ENCODE peak calls at places on chromosomes 3 and 15, in seven cellular contexts. Q is RWPE2, W is A549, M is astrocyte of the spinal cord, O is ovary, I is mucosa of descending colon, S is heart right ventricle. B is an unnamed sample.

GRCh38 chr3:187120324-187120723 is 19.0 kb downstream of the RPL39L start:
- DNase-seq in O (no peak), M (no peak), S (no peak), I (no peak), Q (no peak), W (no peak), B (no peak)

GRCh38 chr15:77418341-77419049 is 1.4 kb downstream of the PEAK1 start:
- DNase-seq in W (peak; percentile 21), S (no peak), I (no peak), M (peak; percentile 51), O (no peak), Q (no peak), B (no peak)

GRCh38 chr3:121601212-121601812 is 8.1 kb downstream of the FBXO40 start:
- DNase-seq in O (no peak), I (no peak), Q (no peak), M (no peak), W (no peak), S (no peak), B (no peak)

GRCh38 chr3:127589600-127590281 is 792 bp downstream of the TPRA1 start:
- DNase-seq in I (peak; percentile 71), Q (no peak), O (peak; percentile 69), M (peak; percentile 31), S (peak; percentile 57), W (no peak), B (no peak)

GRCh38 chr3:22263042-22263441 is 512.0 kb upstream of the ZNF385D start:
- DNase-seq in I (no peak), M (peak; percentile 52), W (no peak), S (no peak), Q (peak; percentile 28), O (no peak), B (no peak)

GRCh38 chr15:28191832-28192231 is 92.7 kb upstream of the OCA2 start:
- DNase-seq in Q (no peak), S (peak; percentile 54), I (peak; percentile 43), W (no peak), M (peak; percentile 85), O (peak; percentile 79), B (peak; percentile 10)

GRCh38 chr3:120057626-120058025 is 36.6 kb downstream of the GSK3B start:
- DNase-seq in I (no peak), O (no peak), W (no peak), M (no peak), Q (no peak), S (no peak), B (no peak)

GRCh38 chr3:189267981-189268613 is 96.3 kb downstream of the TPRG1 start:
- DNase-seq in Q (peak; percentile 89), O (no peak), W (peak; percentile 15), I (no peak), S (no peak), M (peak; percentile 19), B (peak; percentile 37)

GRCh38 chr3:61562810-61563613 is 1.6 kb downstream of the PTPRG start:
- DNase-seq in O (peak; percentile 66), W (peak; percentile 7), M (peak; percentile 37), I (peak; percentile 56), S (peak; percentile 41), Q (no peak), B (no peak)

GRCh38 chr15:70093481-70094309 is 4.0 kb downstream of the TLE3 start:
- DNase-seq in Q (no peak), O (no peak), W (no peak), M (peak; percentile 41), S (no peak), I (peak; percentile 57), B (peak; percentile 79)

GRCh38 chr15:70096975-70097336 is 761 bp downstream of the TLE3 start:
- DNase-seq in O (peak; percentile 72), I (no peak), Q (no peak), M (no peak), S (peak; percentile 35), W (peak; percentile 40), B (no peak)

GRCh38 chr15:70094690-70095311 is 2.9 kb downstream of the TLE3 start:
- DNase-seq in S (no peak), O (no peak), I (no peak), W (no peak), M (no peak), Q (no peak), B (no peak)

GRCh38 chr15:70096215-70096974 is 1.3 kb downstream of the TLE3 start:
- DNase-seq in M (peak; percentile 58), S (peak; percentile 41), W (peak; percentile 73), I (peak; percentile 77), O (peak; percentile 79), Q (no peak), B (peak; percentile 87)

DNA sequence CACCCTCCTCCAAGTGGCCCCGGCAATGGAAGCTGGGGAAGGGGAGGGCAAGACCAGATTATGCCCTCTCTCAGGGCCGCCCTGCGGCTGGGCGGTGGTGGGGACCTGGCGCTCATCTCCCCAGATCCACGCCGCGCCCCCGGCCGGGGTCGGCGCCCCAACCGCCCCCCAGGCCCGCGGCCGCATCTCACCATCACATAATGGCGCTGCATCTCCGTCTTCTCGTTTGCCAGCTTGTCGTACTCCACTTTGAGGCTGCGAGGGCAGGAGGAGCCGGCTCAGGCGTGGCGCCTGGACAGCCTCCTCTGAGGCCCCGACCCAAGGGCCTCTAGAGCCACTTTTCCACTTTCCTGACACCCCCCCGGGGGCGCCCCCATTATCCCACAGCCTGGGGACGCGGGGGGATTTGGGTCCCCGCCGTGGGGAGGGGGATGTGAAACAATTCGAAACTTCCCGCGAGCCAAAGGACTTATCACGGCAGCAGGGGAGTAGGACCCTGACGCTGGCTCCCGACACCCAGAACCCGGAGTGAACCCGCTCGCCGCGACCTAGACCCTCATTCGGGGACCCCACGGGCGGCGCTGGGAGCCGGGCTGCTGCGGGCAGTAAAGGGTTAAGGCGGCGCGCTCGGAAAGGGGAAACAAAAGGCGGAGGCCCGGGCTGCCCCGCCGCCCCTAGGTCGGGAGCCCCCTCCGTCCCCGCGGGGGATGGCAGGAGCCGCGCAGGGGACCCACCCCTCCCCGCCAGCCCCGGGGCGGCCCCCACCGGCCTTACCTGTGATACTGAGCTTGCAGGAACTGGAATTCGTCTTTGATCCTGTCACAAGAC is 2.1 kb downstream of the TLE3 start:
- DNase-seq in S (peak; percentile 48), O (peak; percentile 75), M (no peak), I (peak; percentile 68), Q (no peak), W (no peak), B (no peak)
- TF ChIP-seq CTCF in S (no peak), O (no peak), M (no peak), I (no peak), Q (peak; percentile 20), W (no peak), B (no peak)

GRCh38 chr3:42157915-42158538 is 66.9 kb downstream of the TRAK1 start:
- DNase-seq in W (no peak), I (no peak), M (no peak), O (no peak), S (no peak), Q (no peak), B (no peak)

GRCh38 chr3:42161050-42161935 is 70.1 kb downstream of the TRAK1 start:
- DNase-seq in O (no peak), Q (no peak), M (peak; percentile 51), I (no peak), S (no peak), W (no peak), B (no peak)

GRCh38 chr3:42162462-42162861 is 71.3 kb downstream of the TRAK1 start:
- DNase-seq in S (no peak), O (no peak), I (no peak), Q (no peak), M (no peak), W (no peak), B (no peak)

GRCh38 chr3:42159706-42160472 is 68.7 kb downstream of the TRAK1 start:
- DNase-seq in M (no peak), S (peak; percentile 65), Q (peak; percentile 89), O (peak; percentile 43), I (peak; percentile 90), W (peak; percentile 81), B (peak; percentile 87)

DNA sequence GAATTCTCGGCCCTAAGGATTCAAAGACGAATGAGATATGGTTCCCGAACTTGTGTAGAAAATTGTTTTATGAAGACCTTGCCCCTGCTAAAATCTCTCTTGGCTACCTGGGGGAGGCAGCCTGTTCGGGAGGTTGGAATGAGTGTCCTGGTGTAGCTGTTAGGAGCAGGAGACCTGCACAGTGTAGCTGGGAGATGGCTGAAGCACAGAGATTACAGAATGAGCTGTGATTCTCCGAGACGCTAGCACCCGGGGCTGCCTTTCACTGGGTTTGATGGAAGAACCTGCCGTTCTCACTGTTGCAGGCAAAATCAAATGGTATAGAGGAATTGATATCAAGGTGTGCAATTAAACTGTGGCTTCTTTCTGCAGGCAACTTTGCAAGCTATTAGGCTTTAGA is 68.0 kb downstream of the TRAK1 start:
- DNase-seq in Q (no peak), I (no peak), O (no peak), S (no peak), M (no peak), W (no peak), B (no peak)
- H3K4me3 ChIP-seq in Q (peak overlapping the region; percentile 25), I (no peak overlapping the region), O (no peak overlapping the region), S (no peak overlapping the region), M (no peak overlapping the region), W (peak overlapping the region; percentile 42), B (peak overlapping the region; percentile 42)

GRCh38 chr3:69426905-69427304 is 41.0 kb upstream of the FRMD4B start:
- DNase-seq in S (no peak), I (no peak), W (no peak), Q (no peak), M (no peak), O (no peak), B (no peak)
- TF ChIP-seq CTCF in S (peak; percentile 46), I (no peak), W (peak; percentile 25), Q (peak; percentile 41), M (peak; percentile 22), O (peak; percentile 20), B (no peak)

GRCh38 chr15:40766906-40767837 is 2.6 kb upstream of the C15orf62 start:
- DNase-seq in Q (peak; percentile 90), O (no peak), W (no peak), I (no peak), M (peak; percentile 79), S (no peak), B (no peak)

GRCh38 chr15:40770147-40770721 is 454 bp downstream of the C15orf62 start:
- DNase-seq in W (no peak), Q (no peak), O (no peak), I (peak; percentile 68), S (no peak), M (peak; percentile 24), B (no peak)

GRCh38 chr15:40767838-40768491 is 1.8 kb upstream of the C15orf62 start:
- DNase-seq in I (peak; percentile 45), M (no peak), Q (no peak), W (no peak), O (no peak), S (no peak), B (no peak)

GRCh38 chr15:40769310-40770146 is at the start of gene C15orf62:
- DNase-seq in I (peak; percentile 75), W (no peak), Q (peak; percentile 99), S (no peak), O (peak; percentile 60), M (peak; percentile 62), B (no peak)

DNA sequence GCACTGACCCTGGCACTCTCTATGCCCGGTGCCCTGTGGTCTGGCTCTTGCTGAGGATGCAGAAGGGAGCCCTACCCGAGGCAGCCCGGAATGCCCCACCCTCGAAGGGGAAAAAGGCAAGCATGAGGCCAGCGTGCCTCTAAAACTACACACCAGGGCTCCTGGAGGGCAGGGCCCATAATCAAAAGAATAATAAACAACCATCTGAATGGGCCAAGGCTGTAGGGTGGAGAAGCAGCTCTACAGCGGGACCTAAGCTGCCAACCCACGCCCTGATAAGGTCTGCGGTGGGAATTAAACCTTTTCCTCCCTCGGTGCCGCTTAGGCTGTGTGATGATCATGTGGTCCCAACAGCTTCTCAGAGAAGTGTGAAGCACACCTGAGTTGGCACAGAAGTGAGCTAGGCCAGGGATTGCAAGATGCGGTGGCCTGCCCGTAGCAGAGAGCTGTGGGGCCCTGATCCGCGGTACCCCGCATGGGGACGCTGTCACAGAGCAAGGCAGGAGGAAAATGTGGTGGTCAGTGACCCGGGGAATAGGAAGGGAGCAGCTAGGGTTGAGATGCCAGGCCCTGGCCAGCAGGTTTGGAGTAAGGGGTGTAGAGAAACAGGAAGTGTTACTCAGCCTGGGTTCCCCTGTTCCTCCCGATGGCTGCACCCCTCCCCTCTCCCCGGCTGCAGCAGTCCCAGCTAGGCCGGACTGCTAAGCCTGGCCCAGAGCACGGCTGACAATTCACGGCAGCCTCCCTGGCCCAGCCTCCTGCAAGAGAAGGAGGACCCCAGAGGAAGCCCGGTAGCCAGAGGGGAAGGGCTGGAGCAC is 1.1 kb upstream of the C15orf62 start:
- DNase-seq in M (no peak), I (peak; percentile 69), S (no peak), Q (no peak), O (no peak), W (no peak), B (no peak)
- H3K4me3 ChIP-seq in M (no peak overlapping the region), I (no peak overlapping the region), S (no peak overlapping the region), Q (no peak overlapping the region), O (no peak overlapping the region), W (no peak overlapping the region), B (no peak overlapping the region)